ENCODE peak calls at places on chromosomes 16 and 17, in nine cellular contexts. One of them, this sample, is unnamed.

GRCh38 chr16:85535352-85536072 is 77.6 kb upstream of the GSE1 start:
- DNase-seq in stimulated activated CD4-positive, alpha-beta T cell treated with anti-CD3 and anti-CD28 coated beads, Interleukin-2, amount 100 ng/mL, for 48 hours: no peak
- DNase-seq in KBM-7: peak
- DNase-seq in osteocyte: no peak
- DNase-seq in mucosa of gallbladder: no peak
- DNase-seq in activated T-cell treated with anti-CD3 and anti-CD28 coated beads, Interleukin-2, amount 50 U/mL, for 1 hour: no peak
- DNase-seq in T follicular helper cell: no peak
- DNase-seq in DMS153: no peak
- DNase-seq in stimulated activated CD8-positive, alpha-beta memory T cell treated with anti-CD3 and anti-CD28 coated beads, Interleukin-4, amount 100 ng/mL, for 48 hours: no peak
- DNase-seq in this sample: no peak

GRCh38 chr17:40362696-40363479 is 1.6 kb downstream of the GJD3 start:
- DNase-seq in activated T-cell treated with anti-CD3 and anti-CD28 coated beads, Interleukin-2, amount 50 U/mL, for 1 hour: peak
- DNase-seq in KBM-7: peak
- DNase-seq in mucosa of gallbladder: no peak
- DNase-seq in DMS153: peak
- DNase-seq in stimulated activated CD8-positive, alpha-beta memory T cell treated with anti-CD3 and anti-CD28 coated beads, Interleukin-4, amount 100 ng/mL, for 48 hours: peak
- DNase-seq in osteocyte: peak
- DNase-seq in stimulated activated CD4-positive, alpha-beta T cell treated with anti-CD3 and anti-CD28 coated beads, Interleukin-2, amount 100 ng/mL, for 48 hours: peak
- DNase-seq in T follicular helper cell: peak
- DNase-seq in this sample: peak

GRCh38 chr16:55207679-55208294 is 116.2 kb upstream of the IRX6 start:
- DNase-seq in activated T-cell treated with anti-CD3 and anti-CD28 coated beads, Interleukin-2, amount 50 U/mL, for 1 hour: no peak
- DNase-seq in osteocyte: no peak
- DNase-seq in mucosa of gallbladder: no peak
- DNase-seq in DMS153: no peak
- DNase-seq in KBM-7: no peak
- DNase-seq in stimulated activated CD4-positive, alpha-beta T cell treated with anti-CD3 and anti-CD28 coated beads, Interleukin-2, amount 100 ng/mL, for 48 hours: no peak
- DNase-seq in stimulated activated CD8-positive, alpha-beta memory T cell treated with anti-CD3 and anti-CD28 coated beads, Interleukin-4, amount 100 ng/mL, for 48 hours: no peak
- DNase-seq in T follicular helper cell: no peak
- DNase-seq in this sample: no peak

GRCh38 chr16:53281859-53282258 is 152.4 kb upstream of the RBL2 start:
- DNase-seq in activated T-cell treated with anti-CD3 and anti-CD28 coated beads, Interleukin-2, amount 50 U/mL, for 1 hour: no peak
- DNase-seq in KBM-7: no peak
- DNase-seq in mucosa of gallbladder: no peak
- DNase-seq in stimulated activated CD8-positive, alpha-beta memory T cell treated with anti-CD3 and anti-CD28 coated beads, Interleukin-4, amount 100 ng/mL, for 48 hours: no peak
- DNase-seq in T follicular helper cell: no peak
- DNase-seq in osteocyte: no peak
- DNase-seq in stimulated activated CD4-positive, alpha-beta T cell treated with anti-CD3 and anti-CD28 coated beads, Interleukin-2, amount 100 ng/mL, for 48 hours: no peak
- DNase-seq in DMS153: no peak
- DNase-seq in this sample: no peak

GRCh38 chr16:74279266-74279665 is 17.3 kb upstream of the PSMD7 start:
- DNase-seq in stimulated activated CD8-positive, alpha-beta memory T cell treated with anti-CD3 and anti-CD28 coated beads, Interleukin-4, amount 100 ng/mL, for 48 hours: no peak
- DNase-seq in stimulated activated CD4-positive, alpha-beta T cell treated with anti-CD3 and anti-CD28 coated beads, Interleukin-2, amount 100 ng/mL, for 48 hours: no peak
- DNase-seq in KBM-7: no peak
- DNase-seq in osteocyte: no peak
- DNase-seq in activated T-cell treated with anti-CD3 and anti-CD28 coated beads, Interleukin-2, amount 50 U/mL, for 1 hour: no peak
- DNase-seq in mucosa of gallbladder: no peak
- DNase-seq in DMS153: no peak
- DNase-seq in T follicular helper cell: no peak
- DNase-seq in this sample: peak

GRCh38 chr17:16455997-16456769 is 35.8 kb downstream of the LRRC75A start:
- DNase-seq in KBM-7: no peak
- DNase-seq in activated T-cell treated with anti-CD3 and anti-CD28 coated beads, Interleukin-2, amount 50 U/mL, for 1 hour: no peak
- DNase-seq in stimulated activated CD8-positive, alpha-beta memory T cell treated with anti-CD3 and anti-CD28 coated beads, Interleukin-4, amount 100 ng/mL, for 48 hours: no peak
- DNase-seq in T follicular helper cell: no peak
- DNase-seq in DMS153: no peak
- DNase-seq in stimulated activated CD4-positive, alpha-beta T cell treated with anti-CD3 and anti-CD28 coated beads, Interleukin-2, amount 100 ng/mL, for 48 hours: no peak
- DNase-seq in mucosa of gallbladder: no peak
- DNase-seq in osteocyte: no peak
- DNase-seq in this sample: no peak

GRCh38 chr16:51343411-51343810 is 192.3 kb upstream of the SALL1 start:
- DNase-seq in stimulated activated CD8-positive, alpha-beta memory T cell treated with anti-CD3 and anti-CD28 coated beads, Interleukin-4, amount 100 ng/mL, for 48 hours: no peak
- DNase-seq in T follicular helper cell: no peak
- DNase-seq in activated T-cell treated with anti-CD3 and anti-CD28 coated beads, Interleukin-2, amount 50 U/mL, for 1 hour: no peak
- DNase-seq in DMS153: no peak
- DNase-seq in osteocyte: no peak
- DNase-seq in mucosa of gallbladder: no peak
- DNase-seq in KBM-7: no peak
- DNase-seq in stimulated activated CD4-positive, alpha-beta T cell treated with anti-CD3 and anti-CD28 coated beads, Interleukin-2, amount 100 ng/mL, for 48 hours: no peak
- DNase-seq in this sample: no peak

GRCh38 chr16:67773099-67773498 is 33.3 kb downstream of the RANBP10 start:
- DNase-seq in mucosa of gallbladder: peak
- DNase-seq in activated T-cell treated with anti-CD3 and anti-CD28 coated beads, Interleukin-2, amount 50 U/mL, for 1 hour: no peak
- DNase-seq in osteocyte: no peak
- DNase-seq in stimulated activated CD4-positive, alpha-beta T cell treated with anti-CD3 and anti-CD28 coated beads, Interleukin-2, amount 100 ng/mL, for 48 hours: no peak
- DNase-seq in stimulated activated CD8-positive, alpha-beta memory T cell treated with anti-CD3 and anti-CD28 coated beads, Interleukin-4, amount 100 ng/mL, for 48 hours: no peak
- DNase-seq in T follicular helper cell: no peak
- DNase-seq in KBM-7: no peak
- DNase-seq in DMS153: no peak
- DNase-seq in this sample: peak

GRCh38 chr17:81903896-81904599 is 2.0 kb downstream of the NPB start:
- DNase-seq in KBM-7: no peak
- DNase-seq in stimulated activated CD8-positive, alpha-beta memory T cell treated with anti-CD3 and anti-CD28 coated beads, Interleukin-4, amount 100 ng/mL, for 48 hours: no peak
- DNase-seq in DMS153: no peak
- DNase-seq in activated T-cell treated with anti-CD3 and anti-CD28 coated beads, Interleukin-2, amount 50 U/mL, for 1 hour: no peak
- DNase-seq in osteocyte: no peak
- DNase-seq in stimulated activated CD4-positive, alpha-beta T cell treated with anti-CD3 and anti-CD28 coated beads, Interleukin-2, amount 100 ng/mL, for 48 hours: no peak
- DNase-seq in T follicular helper cell: no peak
- DNase-seq in mucosa of gallbladder: no peak
- DNase-seq in this sample: no peak

GRCh38 chr16:30069575-30070462 is 4.3 kb downstream of the ALDOA start:
- DNase-seq in T follicular helper cell: no peak
- DNase-seq in DMS153: no peak
- DNase-seq in osteocyte: no peak
- DNase-seq in mucosa of gallbladder: no peak
- DNase-seq in KBM-7: no peak
- DNase-seq in activated T-cell treated with anti-CD3 and anti-CD28 coated beads, Interleukin-2, amount 50 U/mL, for 1 hour: no peak
- DNase-seq in stimulated activated CD8-positive, alpha-beta memory T cell treated with anti-CD3 and anti-CD28 coated beads, Interleukin-4, amount 100 ng/mL, for 48 hours: no peak
- DNase-seq in stimulated activated CD4-positive, alpha-beta T cell treated with anti-CD3 and anti-CD28 coated beads, Interleukin-2, amount 100 ng/mL, for 48 hours: no peak
- DNase-seq in this sample: no peak

GRCh38 chr16:88331989-88332920 is 50.5 kb upstream of the ZNF469 start:
- DNase-seq in T follicular helper cell: no peak
- DNase-seq in osteocyte: peak
- DNase-seq in activated T-cell treated with anti-CD3 and anti-CD28 coated beads, Interleukin-2, amount 50 U/mL, for 1 hour: no peak
- DNase-seq in KBM-7: no peak
- DNase-seq in DMS153: no peak
- DNase-seq in stimulated activated CD8-positive, alpha-beta memory T cell treated with anti-CD3 and anti-CD28 coated beads, Interleukin-4, amount 100 ng/mL, for 48 hours: no peak
- DNase-seq in stimulated activated CD4-positive, alpha-beta T cell treated with anti-CD3 and anti-CD28 coated beads, Interleukin-2, amount 100 ng/mL, for 48 hours: no peak
- DNase-seq in mucosa of gallbladder: peak
- DNase-seq in this sample: peak

GRCh38 chr16:57452021-57452420 is 4.7 kb downstream of the COQ9 start:
- DNase-seq in activated T-cell treated with anti-CD3 and anti-CD28 coated beads, Interleukin-2, amount 50 U/mL, for 1 hour: no peak
- DNase-seq in KBM-7: no peak
- DNase-seq in mucosa of gallbladder: no peak
- DNase-seq in stimulated activated CD8-positive, alpha-beta memory T cell treated with anti-CD3 and anti-CD28 coated beads, Interleukin-4, amount 100 ng/mL, for 48 hours: no peak
- DNase-seq in DMS153: no peak
- DNase-seq in osteocyte: no peak
- DNase-seq in stimulated activated CD4-positive, alpha-beta T cell treated with anti-CD3 and anti-CD28 coated beads, Interleukin-2, amount 100 ng/mL, for 48 hours: no peak
- DNase-seq in T follicular helper cell: no peak
- DNase-seq in this sample: no peak

GRCh38 chr17:9208381-9208780 is 187.1 kb downstream of the NTN1 start:
- DNase-seq in activated T-cell treated with anti-CD3 and anti-CD28 coated beads, Interleukin-2, amount 50 U/mL, for 1 hour: no peak
- DNase-seq in stimulated activated CD4-positive, alpha-beta T cell treated with anti-CD3 and anti-CD28 coated beads, Interleukin-2, amount 100 ng/mL, for 48 hours: no peak
- DNase-seq in stimulated activated CD8-positive, alpha-beta memory T cell treated with anti-CD3 and anti-CD28 coated beads, Interleukin-4, amount 100 ng/mL, for 48 hours: no peak
- DNase-seq in KBM-7: no peak
- DNase-seq in mucosa of gallbladder: no peak
- DNase-seq in T follicular helper cell: no peak
- DNase-seq in DMS153: no peak
- DNase-seq in osteocyte: no peak
- DNase-seq in this sample: no peak

GRCh38 chr17:75365009-75365930 is 40.2 kb downstream of the GRB2 start:
- DNase-seq in stimulated activated CD4-positive, alpha-beta T cell treated with anti-CD3 and anti-CD28 coated beads, Interleukin-2, amount 100 ng/mL, for 48 hours: no peak
- DNase-seq in activated T-cell treated with anti-CD3 and anti-CD28 coated beads, Interleukin-2, amount 50 U/mL, for 1 hour: no peak
- DNase-seq in stimulated activated CD8-positive, alpha-beta memory T cell treated with anti-CD3 and anti-CD28 coated beads, Interleukin-4, amount 100 ng/mL, for 48 hours: no peak
- DNase-seq in osteocyte: no peak
- DNase-seq in DMS153: no peak
- DNase-seq in KBM-7: no peak
- DNase-seq in mucosa of gallbladder: no peak
- DNase-seq in T follicular helper cell: no peak
- DNase-seq in this sample: no peak

GRCh38 chr17:8144401-8145295 is 7.6 kb downstream of the PER1 start:
- DNase-seq in DMS153: no peak
- DNase-seq in KBM-7: no peak
- DNase-seq in stimulated activated CD4-positive, alpha-beta T cell treated with anti-CD3 and anti-CD28 coated beads, Interleukin-2, amount 100 ng/mL, for 48 hours: no peak
- DNase-seq in activated T-cell treated with anti-CD3 and anti-CD28 coated beads, Interleukin-2, amount 50 U/mL, for 1 hour: no peak
- DNase-seq in T follicular helper cell: no peak
- DNase-seq in mucosa of gallbladder: no peak
- DNase-seq in stimulated activated CD8-positive, alpha-beta memory T cell treated with anti-CD3 and anti-CD28 coated beads, Interleukin-4, amount 100 ng/mL, for 48 hours: no peak
- DNase-seq in osteocyte: no peak
- DNase-seq in this sample: peak

GRCh38 chr16:12535535-12536411 is 267.9 kb downstream of the CPPED1 start:
- DNase-seq in activated T-cell treated with anti-CD3 and anti-CD28 coated beads, Interleukin-2, amount 50 U/mL, for 1 hour: no peak
- DNase-seq in KBM-7: no peak
- DNase-seq in DMS153: no peak
- DNase-seq in stimulated activated CD8-positive, alpha-beta memory T cell treated with anti-CD3 and anti-CD28 coated beads, Interleukin-4, amount 100 ng/mL, for 48 hours: peak
- DNase-seq in T follicular helper cell: no peak
- DNase-seq in mucosa of gallbladder: no peak
- DNase-seq in stimulated activated CD4-positive, alpha-beta T cell treated with anti-CD3 and anti-CD28 coated beads, Interleukin-2, amount 100 ng/mL, for 48 hours: peak
- DNase-seq in osteocyte: no peak
- DNase-seq in this sample: peak

GRCh38 chr16:87132361-87133014 is 184.7 kb downstream of the C16orf95 start:
- DNase-seq in mucosa of gallbladder: no peak
- DNase-seq in stimulated activated CD8-positive, alpha-beta memory T cell treated with anti-CD3 and anti-CD28 coated beads, Interleukin-4, amount 100 ng/mL, for 48 hours: no peak
- DNase-seq in stimulated activated CD4-positive, alpha-beta T cell treated with anti-CD3 and anti-CD28 coated beads, Interleukin-2, amount 100 ng/mL, for 48 hours: no peak
- DNase-seq in activated T-cell treated with anti-CD3 and anti-CD28 coated beads, Interleukin-2, amount 50 U/mL, for 1 hour: no peak
- DNase-seq in DMS153: no peak
- DNase-seq in osteocyte: peak
- DNase-seq in T follicular helper cell: no peak
- DNase-seq in KBM-7: no peak
- DNase-seq in this sample: peak

GRCh38 chr17:57166803-57167202 is 81.8 kb downstream of the AKAP1 start:
- DNase-seq in activated T-cell treated with anti-CD3 and anti-CD28 coated beads, Interleukin-2, amount 50 U/mL, for 1 hour: no peak
- DNase-seq in mucosa of gallbladder: no peak
- DNase-seq in DMS153: no peak
- DNase-seq in osteocyte: no peak
- DNase-seq in T follicular helper cell: no peak
- DNase-seq in stimulated activated CD8-positive, alpha-beta memory T cell treated with anti-CD3 and anti-CD28 coated beads, Interleukin-4, amount 100 ng/mL, for 48 hours: no peak
- DNase-seq in KBM-7: no peak
- DNase-seq in stimulated activated CD4-positive, alpha-beta T cell treated with anti-CD3 and anti-CD28 coated beads, Interleukin-2, amount 100 ng/mL, for 48 hours: no peak
- DNase-seq in this sample: peak

GRCh38 chr17:16322636-16323035 is 30.6 kb downstream of the CENPV start:
- DNase-seq in KBM-7: no peak
- DNase-seq in activated T-cell treated with anti-CD3 and anti-CD28 coated beads, Interleukin-2, amount 50 U/mL, for 1 hour: no peak
- DNase-seq in osteocyte: no peak
- DNase-seq in stimulated activated CD4-positive, alpha-beta T cell treated with anti-CD3 and anti-CD28 coated beads, Interleukin-2, amount 100 ng/mL, for 48 hours: no peak
- DNase-seq in DMS153: no peak
- DNase-seq in T follicular helper cell: no peak
- DNase-seq in stimulated activated CD8-positive, alpha-beta memory T cell treated with anti-CD3 and anti-CD28 coated beads, Interleukin-4, amount 100 ng/mL, for 48 hours: no peak
- DNase-seq in mucosa of gallbladder: no peak
- DNase-seq in this sample: no peak

GRCh38 chr17:60745544-60745943 is 67.9 kb downstream of the BCAS3 start:
- DNase-seq in activated T-cell treated with anti-CD3 and anti-CD28 coated beads, Interleukin-2, amount 50 U/mL, for 1 hour: no peak
- DNase-seq in mucosa of gallbladder: no peak
- DNase-seq in stimulated activated CD8-positive, alpha-beta memory T cell treated with anti-CD3 and anti-CD28 coated beads, Interleukin-4, amount 100 ng/mL, for 48 hours: no peak
- DNase-seq in stimulated activated CD4-positive, alpha-beta T cell treated with anti-CD3 and anti-CD28 coated beads, Interleukin-2, amount 100 ng/mL, for 48 hours: no peak
- DNase-seq in KBM-7: no peak
- DNase-seq in T follicular helper cell: no peak
- DNase-seq in DMS153: no peak
- DNase-seq in osteocyte: no peak
- DNase-seq in this sample: no peak

GRCh38 chr16:1687427-1688316 is 9.6 kb downstream of the JPT2 start:
- DNase-seq in osteocyte: no peak
- DNase-seq in activated T-cell treated with anti-CD3 and anti-CD28 coated beads, Interleukin-2, amount 50 U/mL, for 1 hour: no peak
- DNase-seq in stimulated activated CD4-positive, alpha-beta T cell treated with anti-CD3 and anti-CD28 coated beads, Interleukin-2, amount 100 ng/mL, for 48 hours: no peak
- DNase-seq in mucosa of gallbladder: no peak
- DNase-seq in T follicular helper cell: no peak
- DNase-seq in KBM-7: no peak
- DNase-seq in DMS153: no peak
- DNase-seq in stimulated activated CD8-positive, alpha-beta memory T cell treated with anti-CD3 and anti-CD28 coated beads, Interleukin-4, amount 100 ng/mL, for 48 hours: no peak
- DNase-seq in this sample: peak

GRCh38 chr17:42135664-42136653 is 13.4 kb downstream of the HSPB9 start:
- DNase-seq in activated T-cell treated with anti-CD3 and anti-CD28 coated beads, Interleukin-2, amount 50 U/mL, for 1 hour: no peak
- DNase-seq in mucosa of gallbladder: peak
- DNase-seq in stimulated activated CD4-positive, alpha-beta T cell treated with anti-CD3 and anti-CD28 coated beads, Interleukin-2, amount 100 ng/mL, for 48 hours: no peak
- DNase-seq in stimulated activated CD8-positive, alpha-beta memory T cell treated with anti-CD3 and anti-CD28 coated beads, Interleukin-4, amount 100 ng/mL, for 48 hours: no peak
- DNase-seq in KBM-7: peak
- DNase-seq in T follicular helper cell: no peak
- DNase-seq in DMS153: peak
- DNase-seq in osteocyte: no peak
- DNase-seq in this sample: peak

GRCh38 chr16:79287424-79287917 is 313.1 kb downstream of the MAF start:
- DNase-seq in osteocyte: no peak
- DNase-seq in stimulated activated CD4-positive, alpha-beta T cell treated with anti-CD3 and anti-CD28 coated beads, Interleukin-2, amount 100 ng/mL, for 48 hours: no peak
- DNase-seq in DMS153: no peak
- DNase-seq in mucosa of gallbladder: no peak
- DNase-seq in KBM-7: no peak
- DNase-seq in stimulated activated CD8-positive, alpha-beta memory T cell treated with anti-CD3 and anti-CD28 coated beads, Interleukin-4, amount 100 ng/mL, for 48 hours: no peak
- DNase-seq in activated T-cell treated with anti-CD3 and anti-CD28 coated beads, Interleukin-2, amount 50 U/mL, for 1 hour: no peak
- DNase-seq in T follicular helper cell: no peak
- DNase-seq in this sample: no peak

GRCh38 chr17:51799981-51800380 is 358.5 kb downstream of the CA10 start:
- DNase-seq in mucosa of gallbladder: no peak
- DNase-seq in KBM-7: no peak
- DNase-seq in osteocyte: no peak
- DNase-seq in stimulated activated CD4-positive, alpha-beta T cell treated with anti-CD3 and anti-CD28 coated beads, Interleukin-2, amount 100 ng/mL, for 48 hours: no peak
- DNase-seq in activated T-cell treated with anti-CD3 and anti-CD28 coated beads, Interleukin-2, amount 50 U/mL, for 1 hour: no peak
- DNase-seq in DMS153: no peak
- DNase-seq in stimulated activated CD8-positive, alpha-beta memory T cell treated with anti-CD3 and anti-CD28 coated beads, Interleukin-4, amount 100 ng/mL, for 48 hours: no peak
- DNase-seq in T follicular helper cell: no peak
- DNase-seq in this sample: no peak

GRCh38 chr17:76193616-76194015 is 46.7 kb downstream of the RNF157 start:
- DNase-seq in T follicular helper cell: no peak
- DNase-seq in DMS153: no peak
- DNase-seq in stimulated activated CD8-positive, alpha-beta memory T cell treated with anti-CD3 and anti-CD28 coated beads, Interleukin-4, amount 100 ng/mL, for 48 hours: peak
- DNase-seq in activated T-cell treated with anti-CD3 and anti-CD28 coated beads, Interleukin-2, amount 50 U/mL, for 1 hour: peak
- DNase-seq in osteocyte: no peak
- DNase-seq in KBM-7: no peak
- DNase-seq in stimulated activated CD4-positive, alpha-beta T cell treated with anti-CD3 and anti-CD28 coated beads, Interleukin-2, amount 100 ng/mL, for 48 hours: peak
- DNase-seq in mucosa of gallbladder: no peak
- DNase-seq in this sample: no peak

GRCh38 chr16:2239231-2239675 is 3.0 kb downstream of the DNASE1L2 start:
- DNase-seq in activated T-cell treated with anti-CD3 and anti-CD28 coated beads, Interleukin-2, amount 50 U/mL, for 1 hour: no peak
- DNase-seq in osteocyte: no peak
- DNase-seq in DMS153: no peak
- DNase-seq in stimulated activated CD8-positive, alpha-beta memory T cell treated with anti-CD3 and anti-CD28 coated beads, Interleukin-4, amount 100 ng/mL, for 48 hours: no peak
- DNase-seq in KBM-7: no peak
- DNase-seq in mucosa of gallbladder: no peak
- DNase-seq in stimulated activated CD4-positive, alpha-beta T cell treated with anti-CD3 and anti-CD28 coated beads, Interleukin-2, amount 100 ng/mL, for 48 hours: no peak
- DNase-seq in T follicular helper cell: no peak
- DNase-seq in this sample: no peak

GRCh38 chr17:1180434-1180742 is 607 bp upstream of the ABR start:
- DNase-seq in mucosa of gallbladder: no peak
- DNase-seq in osteocyte: no peak
- DNase-seq in DMS153: no peak
- DNase-seq in stimulated activated CD8-positive, alpha-beta memory T cell treated with anti-CD3 and anti-CD28 coated beads, Interleukin-4, amount 100 ng/mL, for 48 hours: no peak
- DNase-seq in activated T-cell treated with anti-CD3 and anti-CD28 coated beads, Interleukin-2, amount 50 U/mL, for 1 hour: no peak
- DNase-seq in T follicular helper cell: no peak
- DNase-seq in stimulated activated CD4-positive, alpha-beta T cell treated with anti-CD3 and anti-CD28 coated beads, Interleukin-2, amount 100 ng/mL, for 48 hours: no peak
- DNase-seq in KBM-7: no peak
- DNase-seq in this sample: no peak

GRCh38 chr17:83119987-83120864 is 40.8 kb downstream of the METRNL start:
- DNase-seq in stimulated activated CD4-positive, alpha-beta T cell treated with anti-CD3 and anti-CD28 coated beads, Interleukin-2, amount 100 ng/mL, for 48 hours: no peak
- DNase-seq in stimulated activated CD8-positive, alpha-beta memory T cell treated with anti-CD3 and anti-CD28 coated beads, Interleukin-4, amount 100 ng/mL, for 48 hours: no peak
- DNase-seq in KBM-7: peak
- DNase-seq in activated T-cell treated with anti-CD3 and anti-CD28 coated beads, Interleukin-2, amount 50 U/mL, for 1 hour: peak
- DNase-seq in T follicular helper cell: no peak
- DNase-seq in DMS153: no peak
- DNase-seq in mucosa of gallbladder: no peak
- DNase-seq in osteocyte: no peak
- DNase-seq in this sample: no peak

GRCh38 chr16:10776280-10776679 is 32.6 kb downstream of the NUBP1 start:
- DNase-seq in osteocyte: no peak
- DNase-seq in stimulated activated CD4-positive, alpha-beta T cell treated with anti-CD3 and anti-CD28 coated beads, Interleukin-2, amount 100 ng/mL, for 48 hours: no peak
- DNase-seq in mucosa of gallbladder: no peak
- DNase-seq in activated T-cell treated with anti-CD3 and anti-CD28 coated beads, Interleukin-2, amount 50 U/mL, for 1 hour: no peak
- DNase-seq in T follicular helper cell: no peak
- DNase-seq in KBM-7: no peak
- DNase-seq in stimulated activated CD8-positive, alpha-beta memory T cell treated with anti-CD3 and anti-CD28 coated beads, Interleukin-4, amount 100 ng/mL, for 48 hours: no peak
- DNase-seq in DMS153: no peak
- DNase-seq in this sample: no peak

GRCh38 chr17:43719578-43719977 is 39.0 kb downstream of the SOST start:
- DNase-seq in mucosa of gallbladder: no peak
- DNase-seq in activated T-cell treated with anti-CD3 and anti-CD28 coated beads, Interleukin-2, amount 50 U/mL, for 1 hour: no peak
- DNase-seq in osteocyte: no peak
- DNase-seq in stimulated activated CD8-positive, alpha-beta memory T cell treated with anti-CD3 and anti-CD28 coated beads, Interleukin-4, amount 100 ng/mL, for 48 hours: no peak
- DNase-seq in KBM-7: peak
- DNase-seq in DMS153: no peak
- DNase-seq in T follicular helper cell: no peak
- DNase-seq in stimulated activated CD4-positive, alpha-beta T cell treated with anti-CD3 and anti-CD28 coated beads, Interleukin-2, amount 100 ng/mL, for 48 hours: no peak
- DNase-seq in this sample: no peak

GRCh38 chr16:68995011-68995504 is 110.4 kb upstream of the HAS3 start:
- DNase-seq in stimulated activated CD8-positive, alpha-beta memory T cell treated with anti-CD3 and anti-CD28 coated beads, Interleukin-4, amount 100 ng/mL, for 48 hours: no peak
- DNase-seq in KBM-7: peak
- DNase-seq in activated T-cell treated with anti-CD3 and anti-CD28 coated beads, Interleukin-2, amount 50 U/mL, for 1 hour: no peak
- DNase-seq in stimulated activated CD4-positive, alpha-beta T cell treated with anti-CD3 and anti-CD28 coated beads, Interleukin-2, amount 100 ng/mL, for 48 hours: no peak
- DNase-seq in mucosa of gallbladder: no peak
- DNase-seq in T follicular helper cell: no peak
- DNase-seq in DMS153: peak
- DNase-seq in osteocyte: no peak
- DNase-seq in this sample: peak

This sample was measured in islet precursor cell.